ENCODE peak calls at places on chromosome 21, in six cellular contexts. F, E, J, H, D and W are unnamed samples.

GRCh38 chr21:38985423-38986378 is 180.0 kb downstream of the ETS2 start:
- DNase-seq in F (no peak), E (peak; percentile 99), J (peak; percentile 84), H (no peak), D (no peak), W (no peak)

GRCh38 chr21:39788383-39788782 is 43.4 kb downstream of the IGSF5 start:
- DNase-seq in F (peak; percentile 84), E (peak; percentile 48), J (peak; percentile 75), H (peak; percentile 66), D (peak; percentile 51), W (no peak)

GRCh38 chr21:38297193-38297592 is 40.4 kb downstream of the KCNJ15 start:
- DNase-seq in F (no peak), E (peak; percentile 62), J (no peak), H (no peak), D (no peak), W (no peak)

GRCh38 chr21:38965910-38966504 is 160.3 kb downstream of the ETS2 start:
- DNase-seq in F (peak; percentile 55), E (no peak), J (peak; percentile 29), H (no peak), D (peak; percentile 37), W (no peak)

GRCh38 chr21:39386194-39386593 is 37.3 kb upstream of the HMGN1 start:
- DNase-seq in F (no peak), E (no peak), J (no peak), H (no peak), D (no peak), W (no peak)

GRCh38 chr21:42834730-42835191 is 44.6 kb downstream of the WDR4 start:
- DNase-seq in F (no peak), E (no peak), J (peak; percentile 21), H (no peak), D (no peak), W (no peak)

GRCh38 chr21:27578741-27579265 is 611.9 kb upstream of the ADAMTS5 start:
- DNase-seq in F (no peak), E (no peak), J (no peak), H (no peak), D (peak; percentile 39), W (no peak)

GRCh38 chr21:27371688-27372331 is 404.9 kb upstream of the ADAMTS5 start:
- DNase-seq in F (no peak), E (no peak), J (no peak), H (no peak), D (no peak), W (no peak)

GRCh38 chr21:42463861-42464515 is 32.0 kb downstream of the RSPH1 start:
- DNase-seq in F (peak; percentile 84), E (peak; percentile 16), J (no peak), H (peak; percentile 92), D (peak; percentile 36), W (peak; percentile 92)

GRCh38 chr21:15057290-15057689 is 7.5 kb downstream of the NRIP1 start:
- DNase-seq in F (peak; percentile 47), E (no peak), J (no peak), H (no peak), D (no peak), W (no peak)
- TF ChIP-seq EZH2phosphoT487 in F (no peak), E (no peak), J (no peak), H (no peak), D (no peak), W (no peak)

GRCh38 chr21:33122507-33122906 is 52.6 kb downstream of the OLIG1 start:
- DNase-seq in F (no peak), E (no peak), J (no peak), H (no peak), D (no peak), W (no peak)

GRCh38 chr21:33126569-33126968 is 56.6 kb downstream of the OLIG1 start:
- DNase-seq in F (no peak), E (no peak), J (no peak), H (no peak), D (no peak), W (no peak)

GRCh38 chr21:33123396-33124120 is 53.6 kb downstream of the OLIG1 start:
- DNase-seq in F (no peak), E (peak; percentile 13), J (no peak), H (no peak), D (no peak), W (no peak)

GRCh38 chr21:33125981-33126380 is 56.0 kb downstream of the OLIG1 start:
- DNase-seq in F (no peak), E (no peak), J (no peak), H (no peak), D (no peak), W (no peak)

DNA sequence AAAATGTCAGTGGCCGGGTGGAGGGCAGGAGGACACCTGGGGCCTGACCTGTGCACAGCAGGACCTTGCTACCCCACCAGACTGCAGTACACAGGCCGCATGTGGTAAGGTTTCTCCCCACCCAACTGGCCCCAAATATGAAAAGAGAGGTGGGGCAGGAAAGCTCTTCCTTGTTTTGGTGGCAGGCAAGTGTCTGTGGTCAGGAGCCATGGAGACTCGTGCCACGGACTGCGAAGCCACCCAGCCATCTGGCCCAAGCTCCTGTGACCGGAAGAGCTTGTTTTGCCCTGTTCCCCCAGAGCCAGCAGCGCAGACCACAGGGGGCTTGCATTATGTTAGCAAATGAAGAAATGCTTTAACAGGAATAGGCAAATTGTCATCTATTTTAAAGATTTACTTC is 54.9 kb downstream of the OLIG1 start:
- DNase-seq in F (no peak), E (no peak), J (no peak), H (no peak), D (no peak), W (no peak)
- H3K4me3 ChIP-seq in F (no peak overlapping the region), E (no peak overlapping the region), J (no peak overlapping the region), H (no peak overlapping the region), D (no peak overlapping the region), W (no peak overlapping the region)

DNA sequence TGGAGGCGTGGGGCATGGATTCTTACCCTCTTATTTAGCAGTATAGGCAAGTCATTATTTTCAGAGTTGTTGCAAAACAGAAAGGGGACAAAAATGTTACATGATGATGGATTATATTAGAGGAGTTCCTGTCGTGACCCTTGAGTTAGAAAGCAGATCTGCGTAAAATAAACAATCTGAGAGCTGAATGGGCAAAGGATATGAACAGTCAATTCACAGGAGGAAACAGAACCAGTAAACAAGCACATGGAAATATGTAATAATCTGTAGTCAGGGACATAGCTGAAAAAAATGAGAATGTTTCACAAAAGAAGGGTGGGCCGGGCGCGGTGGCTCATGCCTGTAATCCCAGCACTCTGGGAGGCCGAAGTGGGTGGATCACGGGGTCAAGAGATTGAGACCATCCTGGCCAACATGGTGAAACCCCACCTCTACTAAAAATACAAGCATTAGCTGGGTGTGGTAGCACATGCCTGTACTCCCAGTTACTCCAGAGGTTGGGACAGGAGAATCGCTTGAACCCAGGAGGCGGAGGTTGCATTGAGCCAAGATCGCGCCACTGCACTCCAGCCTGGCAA is 20.9 kb downstream of the RCAN1 start:
- DNase-seq in F (no peak), E (no peak), J (no peak), H (no peak), D (no peak), W (no peak)
- TF ChIP-seq EZH2phosphoT487 in F (no peak), E (no peak), J (no peak), H (no peak), D (no peak), W (no peak)

GRCh38 chr21:41121785-41122415 is 46.1 kb upstream of the BACE2 start:
- DNase-seq in F (peak; percentile 82), E (peak; percentile 75), J (peak; percentile 61), H (peak; percentile 73), D (peak; percentile 89), W (peak; percentile 60)
- H3K4me3 ChIP-seq in F (no peak overlapping the region), E (no peak overlapping the region), J (no peak overlapping the region), H (no peak overlapping the region), D (no peak overlapping the region), W (no peak overlapping the region)

GRCh38 chr21:36126621-36127110 is 8.2 kb upstream of the CBR3 start:
- DNase-seq in F (no peak), E (no peak), J (no peak), H (no peak), D (no peak), W (no peak)

GRCh38 chr21:36127977-36128376 is 6.9 kb upstream of the CBR3 start:
- DNase-seq in F (no peak), E (no peak), J (no peak), H (no peak), D (no peak), W (no peak)

GRCh38 chr21:36125513-36126121 is 9.3 kb upstream of the CBR3 start:
- DNase-seq in F (peak; percentile 76), E (peak; percentile 70), J (peak; percentile 60), H (no peak), D (peak; percentile 83), W (peak; percentile 63)

GRCh38 chr21:36126166-36126565 is 8.7 kb upstream of the CBR3 start:
- DNase-seq in F (no peak), E (peak; percentile 29), J (no peak), H (no peak), D (no peak), W (no peak)

GRCh38 chr21:36127250-36127904 is 7.5 kb upstream of the CBR3 start:
- DNase-seq in F (no peak), E (no peak), J (no peak), H (no peak), D (no peak), W (no peak)
- TF ChIP-seq EZH2phosphoT487 in F (no peak), E (no peak), J (no peak), H (no peak), D (no peak), W (no peak)

DNA sequence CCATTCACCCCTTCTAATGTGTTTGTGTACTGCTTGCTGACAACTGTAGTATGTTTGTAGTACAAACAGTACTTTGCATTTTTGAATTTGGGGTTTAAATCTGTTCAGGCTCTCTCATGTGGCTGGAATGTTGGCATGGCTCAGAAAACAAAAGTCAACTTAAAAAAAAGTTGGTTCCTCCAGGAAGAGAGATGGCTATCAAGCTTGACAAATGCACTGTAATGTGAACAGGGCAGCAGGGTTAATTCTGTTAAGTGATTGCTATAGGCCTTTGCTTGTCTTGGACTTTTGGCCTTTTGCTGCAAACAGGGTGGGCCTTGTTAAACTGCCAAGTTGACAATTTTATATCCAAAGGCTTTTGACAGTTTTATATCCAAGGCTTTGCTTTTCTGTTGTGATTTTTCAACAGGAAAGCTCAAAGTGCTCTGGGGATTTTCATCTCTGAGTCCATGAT is 169.8 kb downstream of the LTN1 start:
- DNase-seq in F (no peak), E (peak; percentile 64), J (peak; percentile 33), H (no peak), D (no peak), W (no peak)
- H3K4me3 ChIP-seq in F (no peak overlapping the region), E (no peak overlapping the region), J (no peak overlapping the region), H (no peak overlapping the region), D (no peak overlapping the region), W (no peak overlapping the region)

DNA sequence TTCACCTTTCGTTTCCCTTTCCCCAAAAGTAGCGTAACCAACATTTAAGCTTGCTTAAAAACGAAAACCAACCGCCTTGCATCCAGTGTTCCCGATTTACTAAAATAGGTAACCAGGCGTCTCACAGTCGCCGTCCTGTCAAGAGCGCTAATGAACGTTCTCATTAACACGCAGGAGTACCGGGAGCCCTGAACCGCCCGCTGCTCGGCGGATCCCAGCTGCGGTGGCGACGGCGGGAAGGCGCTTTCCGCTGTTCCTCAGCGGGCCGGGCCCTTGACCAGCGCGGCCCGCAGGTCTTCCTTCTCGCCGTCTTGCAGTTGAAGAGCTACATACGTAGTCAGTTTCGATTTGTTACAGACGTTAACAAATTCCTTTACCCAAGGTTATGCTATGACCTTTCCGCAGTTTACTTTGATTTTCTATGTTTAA is 2.0 kb downstream of the OLIG1 start:
- DNase-seq in F (peak; percentile 60), E (peak; percentile 31), J (no peak), H (no peak), D (peak; percentile 66), W (no peak)
- TF ChIP-seq EZH2phosphoT487 in F (peak; percentile 56), E (peak; percentile 63), J (no peak), H (no peak), D (no peak), W (no peak)